ENCODE peak calls at places on chromosomes 16 and 17, in four cellular contexts. P is RPMI7951; I is OCI-LY7; X is CD4-positive, CD25-positive, alpha-beta regulatory T cell. H is an unnamed sample.

GRCh38 chr17:73773702-73774101 is 129.5 kb upstream of the SDK2 start:
- DNase-seq in P (peak; percentile 55), I (no peak), X (no peak), H (no peak)

GRCh38 chr16:24286713-24287405 is 30.7 kb downstream of the CACNG3 start:
- DNase-seq in P (no peak), I (no peak), X (no peak), H (no peak)

GRCh38 chr17:77394540-77395295 is 253.9 kb downstream of the SEC14L1 start:
- DNase-seq in P (peak; percentile 84), I (no peak), X (no peak), H (no peak)

GRCh38 chr17:37168731-37169353 is 206.9 kb upstream of the C17orf78 start:
- DNase-seq in P (no peak), I (no peak), X (no peak), H (no peak)

GRCh38 chr16:83851473-83851872 is 43.7 kb downstream of the HSBP1 start:
- DNase-seq in P (no peak), I (no peak), X (no peak), H (no peak)

GRCh38 chr16:7596285-7596684 is 263.6 kb downstream of the RBFOX1 start:
- DNase-seq in P (no peak), I (no peak), X (no peak), H (no peak)

GRCh38 chr17:17701658-17702057 is 20.4 kb downstream of the RAI1 start:
- DNase-seq in P (no peak), I (no peak), X (no peak), H (no peak)

GRCh38 chr17:49913226-49914095 is 55.5 kb upstream of the DLX4 start:
- DNase-seq in P (peak; percentile 72), I (no peak), X (no peak), H (no peak)

GRCh38 chr16:35193956-35194355 is 1734.5 kb downstream of the TP53TG3F start:
- DNase-seq in P (no peak), I (no peak), X (no peak), H (no peak)

GRCh38 chr17:40004072-40004471 is 11.2 kb upstream of the CSF3 start:
- DNase-seq in P (no peak), I (no peak), X (no peak), H (no peak)

GRCh38 chr16:89040861-89041570 is 52.6 kb upstream of the ACSF3 start:
- DNase-seq in P (no peak), I (no peak), X (no peak), H (no peak)

GRCh38 chr16:86293897-86294296 is 216.4 kb upstream of the FOXF1 start:
- DNase-seq in P (no peak), I (no peak), X (no peak), H (no peak)

GRCh38 chr16:86507173-86508027 is 2.9 kb upstream of the FOXF1 start:
- DNase-seq in P (no peak), I (no peak), X (no peak), H (no peak)

GRCh38 chr16:4372315-4372577 is 598 bp downstream of the VASN start:
- DNase-seq in P (no peak), I (no peak), X (no peak), H (no peak)

GRCh38 chr17:40659909-40660308 is 5.1 kb downstream of the KRT222 start:
- DNase-seq in P (no peak), I (no peak), X (no peak), H (no peak)

GRCh38 chr17:63686138-63686685 is 13.7 kb downstream of the LIMD2 start:
- DNase-seq in P (no peak), I (no peak), X (no peak), H (no peak)

GRCh38 chr16:64870859-64871258 is 251.0 kb downstream of the CDH11 start:
- DNase-seq in P (no peak), I (no peak), X (no peak), H (no peak)

GRCh38 chr17:37673386-37673785 is 30.1 kb upstream of the DDX52 start:
- DNase-seq in P (no peak), I (no peak), X (no peak), H (no peak)

GRCh38 chr17:45733781-45734180 is 50.3 kb upstream of the CRHR1 start:
- DNase-seq in P (no peak), I (no peak), X (no peak), H (no peak)

GRCh38 chr16:9141813-9142212 is 50.4 kb downstream of the HAPSTR1 start:
- DNase-seq in P (no peak), I (no peak), X (no peak), H (no peak)

GRCh38 chr17:78492116-78492799 is 84.9 kb downstream of the DNAH17 start:
- DNase-seq in P (no peak), I (no peak), X (no peak), H (no peak)

GRCh38 chr16:81487301-81487720 is 42.7 kb downstream of the CMIP start:
- DNase-seq in P (peak; percentile 5), I (no peak), X (no peak), H (no peak)

GRCh38 chr16:85943702-85944101 is 44.7 kb downstream of the IRF8 start:
- DNase-seq in P (no peak), I (no peak), X (no peak), H (no peak)

GRCh38 chr17:45147102-45147580 is 1.1 kb upstream of the HEXIM1 start:
- DNase-seq in P (peak; percentile 67), I (peak; percentile 87), X (no peak), H (no peak)

GRCh38 chr17:77631307-77631706 is 327.2 kb upstream of the TNRC6C start:
- DNase-seq in P (no peak), I (no peak), X (no peak), H (no peak)

GRCh38 chr17:74778960-74779359 is 2.8 kb upstream of the NAT9 start:
- DNase-seq in P (peak; percentile 47), I (no peak), X (no peak), H (no peak)

H was measured in CD8-positive, alpha-beta T cell.